ENCODE peak calls at places on chromosomes 7 and 10, in nine cellular contexts. Q is stimulated activated naive CD4-positive, alpha-beta T cell; U is ascending aorta; L is mesothelial cell of epicardium; G is left ventricle myocardium inferior; R is Calu3; Y is brain microvascular endothelial cell; Z is NCI-H2171; M is NCI-H1105 treated with DMSO at 0.1 percent for 48 hours. S is an unnamed sample.
A peak's percentile ranks its signal among the peaks of the same experiment; 100 is the strongest.

GRCh38 chr10:124420254-124420653 is 1.5 kb upstream of the OAT start:
- DNase-seq in R (no peak), U (no peak), L (no peak), Y (no peak), G (no peak), M (no peak), Z (no peak), Q (no peak), S (no peak)

GRCh38 chr7:58086871-58087535 is 637.0 kb downstream of the ZNF716 start:
- DNase-seq in U (no peak), Q (no peak), G (no peak), L (peak; percentile 18), Y (no peak), Z (no peak), R (no peak), M (no peak), S (peak; percentile 1)

GRCh38 chr10:122499491-122499941 is 38.2 kb downstream of the HTRA1 start:
- DNase-seq in L (no peak), Y (no peak), G (peak; percentile 50), M (no peak), U (peak; percentile 80), R (no peak), Q (no peak), Z (no peak), S (no peak)

GRCh38 chr10:70551491-70551890 is 51.0 kb downstream of the PRF1 start:
- DNase-seq in U (no peak), M (no peak), G (no peak), Y (no peak), Q (no peak), R (no peak), Z (no peak), L (no peak), S (no peak)

GRCh38 chr10:12720217-12720981 is 281.1 kb downstream of the CCDC3 start:
- DNase-seq in Q (no peak), M (peak; percentile 43), L (no peak), Z (no peak), R (peak; percentile 89), Y (peak; percentile 98), G (peak; percentile 79), U (peak; percentile 98), S (no peak)

GRCh38 chr10:782751-783648 is 93.5 kb upstream of the DIP2C start:
- DNase-seq in Z (no peak), Y (no peak), U (no peak), M (no peak), R (no peak), Q (no peak), L (no peak), G (no peak), S (peak; percentile 28)

GRCh38 chr10:132439025-132439388 is 42.0 kb downstream of the PWWP2B start:
- DNase-seq in Z (no peak), R (no peak), L (no peak), Q (no peak), U (no peak), Y (no peak), M (no peak), G (no peak), S (no peak)

GRCh38 chr7:12139421-12139820 is 71.7 kb upstream of the TMEM106B start:
- DNase-seq in Y (no peak), Z (no peak), U (no peak), Q (no peak), R (no peak), L (no peak), G (no peak), M (no peak), S (no peak)

GRCh38 chr10:96188911-96189310 is 58.8 kb downstream of the ZNF518A start:
- DNase-seq in Z (no peak), L (no peak), Y (peak; percentile 35), M (no peak), G (no peak), U (no peak), Q (no peak), R (no peak), S (no peak)

GRCh38 chr7:36473454-36474282 is 84.0 kb downstream of the ANLN start:
- DNase-seq in Q (no peak), L (no peak), M (peak; percentile 24), U (no peak), Z (no peak), G (peak; percentile 25), Y (no peak), R (peak; percentile 89), S (no peak)

GRCh38 chr7:143411976-143412708 is 3.5 kb upstream of the EPHA1 start:
- DNase-seq in G (no peak), Q (no peak), Y (no peak), Z (no peak), R (no peak), L (no peak), U (peak; percentile 39), M (no peak), S (no peak)

GRCh38 chr7:17402628-17403278 is 104.3 kb downstream of the AHR start:
- DNase-seq in U (no peak), Y (no peak), R (no peak), Z (no peak), M (no peak), G (no peak), L (no peak), Q (no peak), S (peak; percentile 46)

GRCh38 chr7:28973591-28973990 is 15.5 kb upstream of the TRIL start:
- DNase-seq in Z (peak; percentile 3), Q (no peak), L (no peak), G (no peak), R (no peak), U (no peak), Y (no peak), M (no peak), S (no peak)

GRCh38 chr10:73229567-73229966 is 17.5 kb downstream of the DNAJC9 start:
- DNase-seq in Q (no peak), G (no peak), R (no peak), Z (no peak), Y (no peak), L (no peak), M (no peak), U (no peak), S (no peak)

GRCh38 chr7:140542226-140542625 is 62.9 kb upstream of the MKRN1 start:
- DNase-seq in U (no peak), Y (peak; percentile 18), Z (no peak), R (no peak), M (no peak), L (no peak), G (peak; percentile 62), Q (no peak), S (no peak)

GRCh38 chr7:30977896-30978564 is 14.3 kb downstream of the GHRHR start:
- DNase-seq in Q (no peak), Z (peak; percentile 36), M (peak; percentile 23), Y (no peak), R (peak; percentile 94), U (no peak), G (no peak), L (no peak), S (no peak)

GRCh38 chr7:95609277-95609971 is 13.1 kb upstream of the PDK4 start:
- DNase-seq in R (no peak), M (peak; percentile 89), G (no peak), Y (peak; percentile 36), L (no peak), Z (no peak), U (no peak), Q (no peak), S (no peak)

GRCh38 chr10:86443069-86443468 is 76.5 kb upstream of the GRID1 start:
- DNase-seq in L (no peak), M (no peak), Y (peak; percentile 48), Z (no peak), Q (no peak), R (no peak), U (no peak), G (no peak), S (no peak)

GRCh38 chr10:75295901-75296441 is 60.2 kb upstream of the COMTD1 start:
- DNase-seq in Z (no peak), Y (no peak), Q (no peak), L (no peak), G (no peak), M (no peak), U (peak; percentile 75), R (no peak), S (no peak)

GRCh38 chr7:4610768-4611467 is 71.2 kb upstream of the FOXK1 start:
- DNase-seq in Y (peak; percentile 69), M (peak; percentile 48), Z (no peak), G (no peak), R (peak; percentile 79), L (no peak), U (peak; percentile 74), Q (peak; percentile 45), S (peak; percentile 78)

GRCh38 chr10:26216577-26216948 is at the start of gene GAD2:
- DNase-seq in G (no peak), Z (no peak), Q (no peak), R (no peak), Y (no peak), M (no peak), U (no peak), L (no peak), S (no peak)

GRCh38 chr7:96831446-96831845 is 121.8 kb upstream of the SEM1 start:
- DNase-seq in G (no peak), U (no peak), Y (no peak), M (no peak), L (no peak), Z (no peak), R (no peak), Q (no peak), S (no peak)

GRCh38 chr10:107914450-107915276 is 750.2 kb upstream of the SORCS1 start:
- DNase-seq in M (no peak), U (no peak), Y (no peak), L (peak; percentile 21), G (no peak), R (no peak), Q (no peak), Z (no peak), S (peak; percentile 36)

GRCh38 chr10:49448924-49449323 is 53.0 kb upstream of the DRGX start:
- DNase-seq in U (no peak), Z (no peak), Y (no peak), G (no peak), Q (no peak), L (no peak), M (no peak), R (no peak), S (no peak)